ENCODE peak calls at places on chromosomes 2 and 18, in eight cellular contexts. One of them, this sample, is unnamed.

GRCh38 chr18:28342231-28342630 is 165.3 kb upstream of the CDH2 start:
- DNase-seq in AG09319: no peak
- DNase-seq in A549: no peak
- DNase-seq in astrocyte of the cerebellum: no peak
- DNase-seq in Right ventricle myocardium superior: no peak
- DNase-seq in GM23338: no peak
- DNase-seq in Calu3: no peak
- DNase-seq in LoVo: no peak
- DNase-seq in this sample: no peak

GRCh38 chr2:175889557-175890355 is 112.3 kb downstream of the LNPK start:
- DNase-seq in Calu3: no peak
- DNase-seq in A549: no peak
- DNase-seq in LoVo: no peak
- DNase-seq in GM23338: no peak
- DNase-seq in astrocyte of the cerebellum: no peak
- DNase-seq in AG09319: no peak
- DNase-seq in Right ventricle myocardium superior: no peak
- DNase-seq in this sample: no peak

GRCh38 chr2:181305151-181306123 is 151.7 kb upstream of the ITGA4 start:
- DNase-seq in GM23338: peak
- DNase-seq in LoVo: no peak
- DNase-seq in astrocyte of the cerebellum: no peak
- DNase-seq in A549: no peak
- DNase-seq in Calu3: no peak
- DNase-seq in AG09319: no peak
- DNase-seq in Right ventricle myocardium superior: peak
- DNase-seq in this sample: no peak

GRCh38 chr2:235021752-235022151 is 69.9 kb downstream of the SH3BP4 start:
- DNase-seq in AG09319: peak
- DNase-seq in Right ventricle myocardium superior: no peak
- DNase-seq in astrocyte of the cerebellum: no peak
- DNase-seq in LoVo: peak
- DNase-seq in A549: peak
- DNase-seq in GM23338: no peak
- DNase-seq in Calu3: no peak
- DNase-seq in this sample: no peak

GRCh38 chr2:38620282-38620977 is 17.7 kb upstream of the HNRNPLL start:
- DNase-seq in GM23338: no peak
- DNase-seq in LoVo: no peak
- DNase-seq in A549: no peak
- DNase-seq in Right ventricle myocardium superior: no peak
- DNase-seq in AG09319: peak
- DNase-seq in Calu3: no peak
- DNase-seq in astrocyte of the cerebellum: peak
- DNase-seq in this sample: no peak

GRCh38 chr18:33946322-33946721 is 278.4 kb downstream of the NOL4 start:
- DNase-seq in A549: no peak
- DNase-seq in LoVo: no peak
- DNase-seq in Right ventricle myocardium superior: no peak
- DNase-seq in Calu3: no peak
- DNase-seq in AG09319: no peak
- DNase-seq in GM23338: no peak
- DNase-seq in astrocyte of the cerebellum: no peak
- DNase-seq in this sample: no peak

GRCh38 chr18:9101730-9102390 is 639 bp upstream of the NDUFV2 start:
- DNase-seq in Calu3: peak
- DNase-seq in AG09319: no peak
- DNase-seq in A549: peak
- DNase-seq in GM23338: no peak
- DNase-seq in astrocyte of the cerebellum: no peak
- DNase-seq in Right ventricle myocardium superior: no peak
- DNase-seq in LoVo: peak
- DNase-seq in this sample: no peak

GRCh38 chr2:85717308-85718005 is 23.3 kb downstream of the GNLY start:
- DNase-seq in AG09319: peak
- DNase-seq in Calu3: no peak
- DNase-seq in A549: no peak
- DNase-seq in GM23338: no peak
- DNase-seq in LoVo: no peak
- DNase-seq in astrocyte of the cerebellum: no peak
- DNase-seq in Right ventricle myocardium superior: no peak
- DNase-seq in this sample: no peak

GRCh38 chr2:47651296-47651695 is 131.6 kb upstream of the MSH6 start:
- DNase-seq in astrocyte of the cerebellum: no peak
- DNase-seq in A549: no peak
- DNase-seq in Calu3: no peak
- DNase-seq in LoVo: no peak
- DNase-seq in GM23338: no peak
- DNase-seq in AG09319: no peak
- DNase-seq in Right ventricle myocardium superior: no peak
- DNase-seq in this sample: no peak

GRCh38 chr18:43935051-43935412 is 657.7 kb upstream of the SYT4 start:
- DNase-seq in AG09319: peak
- DNase-seq in Calu3: no peak
- DNase-seq in A549: no peak
- DNase-seq in GM23338: no peak
- DNase-seq in LoVo: no peak
- DNase-seq in astrocyte of the cerebellum: peak
- DNase-seq in Right ventricle myocardium superior: no peak
- DNase-seq in this sample: no peak

GRCh38 chr2:190528521-190529001 is 6.0 kb downstream of the NEMP2 start:
- DNase-seq in Right ventricle myocardium superior: no peak
- DNase-seq in Calu3: no peak
- DNase-seq in AG09319: no peak
- DNase-seq in A549: no peak
- DNase-seq in astrocyte of the cerebellum: no peak
- DNase-seq in GM23338: no peak
- DNase-seq in LoVo: no peak
- DNase-seq in this sample: no peak

GRCh38 chr2:88114821-88115220 is 13.0 kb downstream of the FABP1 start:
- DNase-seq in LoVo: no peak
- DNase-seq in GM23338: no peak
- DNase-seq in astrocyte of the cerebellum: no peak
- DNase-seq in A549: no peak
- DNase-seq in Right ventricle myocardium superior: no peak
- DNase-seq in AG09319: no peak
- DNase-seq in Calu3: no peak
- DNase-seq in this sample: no peak